ENCODE peak calls at places on chromosomes 12 and 14, in five cellular contexts. R, N, V, S and Y are unnamed samples.

GRCh38 chr14:52563120-52563519 is 10.5 kb downstream of the GPR137C start:
- DNase-seq in R (no peak), N (no peak), V (no peak), S (no peak), Y (no peak)

GRCh38 chr14:101330416-101331140 is 230.7 kb upstream of the DIO3 start:
- DNase-seq in R (no peak), N (no peak), V (no peak), S (no peak), Y (no peak)

GRCh38 chr14:96304956-96305355 is 48.9 kb downstream of the BDKRB1 start:
- DNase-seq in R (no peak), N (no peak), V (no peak), S (no peak), Y (no peak)

GRCh38 chr12:6957741-6958608 is 6.8 kb downstream of the PTPN6 start:
- DNase-seq in R (no peak), N (no peak), V (no peak), S (no peak), Y (no peak)

GRCh38 chr12:103769240-103769945 is 71.6 kb downstream of the NT5DC3 start:
- DNase-seq in R (no peak), N (no peak), V (no peak), S (no peak), Y (no peak)

GRCh38 chr14:75757644-75758402 is 96.8 kb downstream of the TTLL5 start:
- DNase-seq in R (no peak), N (no peak), V (no peak), S (no peak), Y (no peak)

GRCh38 chr14:74866708-74867389 is 9.1 kb downstream of the PROX2 start:
- DNase-seq in R (no peak), N (no peak), V (no peak), S (no peak), Y (no peak)

GRCh38 chr12:106794369-106794768 is 19.9 kb downstream of the RIC8B start:
- DNase-seq in R (no peak), N (no peak), V (no peak), S (no peak), Y (no peak)

GRCh38 chr14:102215522-102216250 is 76.0 kb downstream of the WDR20 start:
- DNase-seq in R (no peak), N (no peak), V (no peak), S (no peak), Y (peak)

GRCh38 chr12:43789941-43790340 is 16.2 kb downstream of the TWF1 start:
- DNase-seq in R (no peak), N (no peak), V (peak), S (no peak), Y (no peak)

GRCh38 chr14:33932526-33933292 is 18.2 kb downstream of the EGLN3 start:
- DNase-seq in R (no peak), N (no peak), V (peak), S (no peak), Y (no peak)

GRCh38 chr14:72610831-72611200 is 283.1 kb downstream of the DPF3 start:
- DNase-seq in R (no peak), N (no peak), V (no peak), S (no peak), Y (no peak)

GRCh38 chr14:69263364-69263763 is 3.4 kb downstream of the GALNT16 start:
- DNase-seq in R (no peak), N (no peak), V (no peak), S (no peak), Y (no peak)

GRCh38 chr12:117968826-117969659 is at the start of gene KSR2:
- DNase-seq in R (peak), N (peak), V (peak), S (peak), Y (no peak)

GRCh38 chr14:70317969-70318634 is 41.4 kb downstream of the COX16 start:
- DNase-seq in R (peak), N (no peak), V (peak), S (no peak), Y (no peak)

GRCh38 chr12:110269622-110270124 is 11.4 kb upstream of the ATP2A2 start:
- DNase-seq in R (no peak), N (no peak), V (no peak), S (no peak), Y (no peak)

GRCh38 chr12:100539209-100539608 is 34.3 kb upstream of the GAS2L3 start:
- DNase-seq in R (no peak), N (no peak), V (peak), S (no peak), Y (no peak)

GRCh38 chr12:94872671-94873367 is 130.7 kb downstream of the NDUFA12 start:
- DNase-seq in R (no peak), N (no peak), V (no peak), S (no peak), Y (peak)

GRCh38 chr12:3726455-3726854 is 26.5 kb downstream of the CRACR2A start:
- DNase-seq in R (no peak), N (no peak), V (no peak), S (no peak), Y (no peak)

GRCh38 chr12:53657041-53657440 is 18.8 kb downstream of the ATP5MC2 start:
- DNase-seq in R (no peak), N (no peak), V (no peak), S (no peak), Y (no peak)

GRCh38 chr14:64983439-64984310 is 3.0 kb upstream of the FNTB start:
- DNase-seq in R (peak), N (no peak), V (peak), S (no peak), Y (no peak)

GRCh38 chr14:104794641-104795467 is 694 bp downstream of the AKT1 start:
- DNase-seq in R (peak), N (no peak), V (peak), S (peak), Y (no peak)

GRCh38 chr12:102756564-102756963 is 160.5 kb downstream of the PAH start:
- DNase-seq in R (no peak), N (no peak), V (no peak), S (no peak), Y (no peak)

GRCh38 chr12:67916266-67916970 is 72.8 kb upstream of the IFNG-AS1 start:
- DNase-seq in R (no peak), N (no peak), V (no peak), S (no peak), Y (no peak)

GRCh38 chr14:90426663-90427062 is 29.8 kb downstream of the CALM1 start:
- DNase-seq in R (no peak), N (no peak), V (peak), S (no peak), Y (no peak)

GRCh38 chr12:95198914-95199313 is 18.4 kb downstream of the FGD6 start:
- DNase-seq in R (no peak), N (no peak), V (no peak), S (no peak), Y (no peak)

GRCh38 chr14:36659010-36659821 is 2.4 kb upstream of the PAX9 start:
- DNase-seq in R (no peak), N (no peak), V (no peak), S (no peak), Y (no peak)

GRCh38 chr14:78902010-78902623 is 731.9 kb downstream of the NRXN3 start:
- DNase-seq in R (no peak), N (no peak), V (peak), S (no peak), Y (no peak)

GRCh38 chr14:89667983-89668382 is 250.9 kb upstream of the FOXN3 start:
- DNase-seq in R (no peak), N (no peak), V (no peak), S (no peak), Y (no peak)

GRCh38 chr12:105555556-105555973 is 225.1 kb downstream of the C12orf75 start:
- DNase-seq in R (no peak), N (no peak), V (no peak), S (no peak), Y (no peak)

GRCh38 chr12:65607271-65607880 is 216.9 kb upstream of the HMGA2 start:
- DNase-seq in R (no peak), N (no peak), V (no peak), S (no peak), Y (no peak)

GRCh38 chr14:55458800-55459577 is 18.6 kb upstream of the TBPL2 start:
- DNase-seq in R (no peak), N (no peak), V (no peak), S (no peak), Y (no peak)